ENCODE peak calls at places on chromosomes 12 and 14, in seven cellular contexts. X is heart left ventricle, A is thyroid gland, J is cardiac fibroblast, V is progenitor cell of endocrine pancreas, Q is GM10248, O is endothelial cell. R is an unnamed sample.

GRCh38 chr14:91732859-91733477 is 1.1 kb upstream of the CATSPERB start:
- DNase-seq in X (no peak), A (no peak), J (no peak), V (no peak), Q (no peak), O (no peak), R (no peak)

GRCh38 chr14:64200170-64200569 is 94.0 kb downstream of the ESR2 start:
- DNase-seq in X (peak), A (peak), J (peak), V (no peak), Q (no peak), O (no peak), R (no peak)

GRCh38 chr12:56593909-56594621 is 36.1 kb downstream of the BAZ2A start:
- DNase-seq in X (no peak), A (peak), J (peak), V (peak), Q (peak), O (peak), R (peak)

GRCh38 chr14:32940066-32940651 is 1.5 kb downstream of the NPAS3 start:
- DNase-seq in X (no peak), A (no peak), J (peak), V (no peak), Q (no peak), O (peak), R (no peak)

GRCh38 chr12:80033457-80033856 is 65.9 kb upstream of the OTOGL start:
- DNase-seq in X (no peak), A (no peak), J (peak), V (no peak), Q (no peak), O (no peak), R (no peak)

GRCh38 chr12:107503851-107504502 is 181.6 kb upstream of the PWP1 start:
- DNase-seq in X (no peak), A (no peak), J (no peak), V (no peak), Q (no peak), O (no peak), R (no peak)

GRCh38 chr14:64891173-64891838 is 11.6 kb upstream of the SPTB start:
- DNase-seq in X (no peak), A (no peak), J (no peak), V (no peak), Q (no peak), O (no peak), R (no peak)

GRCh38 chr14:96394047-96394815 is 2.3 kb downstream of the AK7 start:
- DNase-seq in X (no peak), A (no peak), J (no peak), V (no peak), Q (no peak), O (no peak), R (no peak)

GRCh38 chr12:62919827-62920226 is 15.1 kb downstream of the PPM1H start:
- DNase-seq in X (no peak), A (no peak), J (peak), V (no peak), Q (no peak), O (no peak), R (no peak)

GRCh38 chr14:56813143-56813551 is 2.9 kb upstream of the OTX2 start:
- DNase-seq in X (no peak), A (no peak), J (no peak), V (no peak), Q (no peak), O (no peak), R (no peak)

GRCh38 chr12:7374423-7375144 is 69.4 kb downstream of the CD163L1 start:
- DNase-seq in X (no peak), A (peak), J (no peak), V (no peak), Q (peak), O (peak), R (no peak)

GRCh38 chr14:74619672-74620131 is 7.7 kb upstream of the LTBP2 start:
- DNase-seq in X (peak), A (peak), J (peak), V (no peak), Q (no peak), O (no peak), R (no peak)

GRCh38 chr12:130555628-130556485 is 160.2 kb downstream of the RIMBP2 start:
- DNase-seq in X (no peak), A (no peak), J (no peak), V (no peak), Q (no peak), O (no peak), R (no peak)

GRCh38 chr14:92651793-92652382 is 96.5 kb downstream of the LGMN start:
- DNase-seq in X (peak), A (no peak), J (no peak), V (no peak), Q (peak), O (no peak), R (peak)

GRCh38 chr14:43258396-43258795 is 1248.7 kb downstream of the FSCB start:
- DNase-seq in X (no peak), A (no peak), J (no peak), V (no peak), Q (no peak), O (no peak), R (no peak)

GRCh38 chr12:19643635-19644034 is 204.3 kb downstream of the AEBP2 start:
- DNase-seq in X (no peak), A (peak), J (peak), V (no peak), Q (no peak), O (peak), R (no peak)

GRCh38 chr14:92755495-92755894 is 7.1 kb upstream of the LGMN start:
- DNase-seq in X (no peak), A (no peak), J (peak), V (no peak), Q (no peak), O (no peak), R (no peak)

GRCh38 chr12:32270818-32271710 is 128.3 kb upstream of the FGD4 start:
- DNase-seq in X (no peak), A (no peak), J (peak), V (no peak), Q (no peak), O (peak), R (no peak)

GRCh38 chr12:26621932-26622331 is 211.1 kb downstream of the ITPR2 start:
- DNase-seq in X (no peak), A (no peak), J (no peak), V (no peak), Q (no peak), O (no peak), R (no peak)

GRCh38 chr12:109329003-109329402 is 18.7 kb upstream of the MYO1H start:
- DNase-seq in X (no peak), A (no peak), J (no peak), V (no peak), Q (no peak), O (no peak), R (no peak)

GRCh38 chr12:116892318-116892717 is 11.1 kb upstream of the HRK start:
- DNase-seq in X (no peak), A (no peak), J (no peak), V (no peak), Q (no peak), O (no peak), R (no peak)

GRCh38 chr14:65277580-65278270 is 134.8 kb upstream of the FUT8 start:
- DNase-seq in X (no peak), A (no peak), J (no peak), V (no peak), Q (no peak), O (no peak), R (no peak)

GRCh38 chr12:123602651-123603195 is 824 bp downstream of the DDX55 start:
- DNase-seq in X (no peak), A (no peak), J (peak), V (no peak), Q (peak), O (no peak), R (no peak)

GRCh38 chr12:44653886-44654527 is 222.1 kb downstream of the NELL2 start:
- DNase-seq in X (no peak), A (no peak), J (no peak), V (no peak), Q (no peak), O (no peak), R (no peak)

GRCh38 chr14:31465113-31465512 is 7.8 kb upstream of the DTD2 start:
- DNase-seq in X (no peak), A (no peak), J (peak), V (no peak), Q (no peak), O (no peak), R (no peak)

GRCh38 chr14:101194356-101195308 is 291.1 kb upstream of the RTL1 start:
- DNase-seq in X (no peak), A (no peak), J (no peak), V (no peak), Q (no peak), O (no peak), R (peak)

GRCh38 chr12:98653866-98654493 is 8.9 kb downstream of the APAF1 start:
- DNase-seq in X (no peak), A (no peak), J (peak), V (no peak), Q (peak), O (no peak), R (no peak)

GRCh38 chr14:70563417-70563816 is 28.6 kb upstream of the ADAM20 start:
- DNase-seq in X (no peak), A (no peak), J (no peak), V (no peak), Q (no peak), O (no peak), R (no peak)

GRCh38 chr14:70571139-70571538 is 29.3 kb downstream of the MED6 start:
- DNase-seq in X (no peak), A (no peak), J (no peak), V (no peak), Q (no peak), O (no peak), R (no peak)

GRCh38 chr14:70573050-70573449 is 27.4 kb downstream of the MED6 start:
- DNase-seq in X (no peak), A (no peak), J (no peak), V (no peak), Q (no peak), O (no peak), R (no peak)

GRCh38 chr14:70563869-70564268 is 29.1 kb upstream of the ADAM20 start:
- DNase-seq in X (peak), A (no peak), J (no peak), V (no peak), Q (no peak), O (no peak), R (no peak)

DNA sequence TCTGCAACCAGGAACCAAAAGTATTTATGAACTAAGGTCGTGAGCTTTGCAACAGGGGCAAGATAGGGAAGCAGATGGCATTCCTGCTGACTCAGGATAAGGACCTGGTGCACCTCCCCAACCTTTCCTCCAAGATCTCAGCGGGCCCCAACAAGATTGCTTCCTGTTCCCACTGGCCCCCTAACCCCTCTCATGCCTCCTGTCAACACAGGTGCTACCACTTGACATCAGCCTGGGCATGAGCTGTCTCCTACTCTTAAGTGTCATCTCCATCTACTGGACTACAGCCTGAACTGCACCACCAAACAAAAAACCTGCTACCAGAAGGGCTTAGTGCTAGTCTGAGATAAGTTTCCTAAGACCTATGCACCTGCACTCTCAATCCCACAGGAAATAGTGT is 32.7 kb downstream of the MED6 start:
- DNase-seq in X (no peak), A (no peak), J (peak), V (no peak), Q (peak), O (peak), R (no peak)
- TF ChIP-seq CTCF in X (peak), A (no peak), J (peak), V (peak), Q (peak), O (peak), R (no peak)

GRCh38 chr12:65119063-65119462 is 2.0 kb downstream of the WIF1 start:
- DNase-seq in X (no peak), A (no peak), J (no peak), V (no peak), Q (no peak), O (no peak), R (no peak)

GRCh38 chr12:65122661-65123060 is 1.6 kb upstream of the WIF1 start:
- DNase-seq in X (no peak), A (no peak), J (no peak), V (no peak), Q (no peak), O (no peak), R (no peak)

GRCh38 chr12:65121956-65122469 is 908 bp upstream of the WIF1 start:
- DNase-seq in X (no peak), A (no peak), J (no peak), V (no peak), Q (no peak), O (no peak), R (no peak)

GRCh38 chr12:65123435-65124063 is 2.4 kb upstream of the WIF1 start:
- DNase-seq in X (no peak), A (no peak), J (peak), V (no peak), Q (peak), O (peak), R (no peak)

DNA sequence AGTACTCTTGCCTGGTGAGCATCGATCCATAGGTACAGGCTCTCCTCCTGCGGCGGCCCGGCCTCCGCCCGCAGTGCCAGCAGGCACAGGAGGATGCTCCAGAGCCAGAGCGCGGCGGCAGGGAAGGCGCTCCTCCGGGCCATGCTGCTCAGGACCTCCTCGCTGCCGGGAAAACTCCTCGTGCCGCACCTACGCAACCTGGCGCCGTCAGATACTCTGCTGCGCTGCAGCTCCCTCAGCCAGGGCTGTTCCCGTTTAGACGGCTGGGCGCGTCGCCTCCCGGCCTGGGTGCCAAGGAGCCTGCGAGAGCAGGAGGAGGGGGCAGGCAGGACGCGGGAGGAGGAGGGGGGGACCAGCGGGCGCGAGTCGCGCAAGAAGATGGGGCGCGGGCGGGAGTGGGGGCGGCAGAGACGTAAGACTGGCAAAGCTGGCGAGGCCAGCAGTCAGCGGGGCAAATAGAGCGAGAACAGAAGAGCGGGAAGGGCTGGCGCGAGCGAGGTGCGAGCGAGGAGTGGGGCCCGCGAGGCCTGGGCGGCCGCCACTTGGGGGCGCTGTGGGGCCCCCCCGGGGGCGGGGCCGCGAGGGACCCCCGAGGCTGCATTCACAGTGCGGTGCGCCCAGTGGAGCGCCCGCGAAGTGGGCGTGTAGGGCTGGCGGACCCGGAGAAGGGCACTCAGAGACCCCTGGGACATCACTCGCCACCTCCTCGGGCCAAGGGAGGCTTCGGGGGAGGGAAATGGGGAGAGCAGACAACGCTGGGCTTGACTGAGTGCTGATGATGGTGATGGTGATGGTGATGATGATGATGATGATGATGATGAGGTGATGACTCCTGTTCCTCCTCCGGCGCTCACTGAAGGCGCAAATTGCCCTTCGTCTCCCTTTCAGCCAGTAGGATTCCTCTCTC is at the start of gene WIF1:
- DNase-seq in X (no peak), A (peak), J (peak), V (peak), Q (peak), O (peak), R (no peak)
- TF ChIP-seq CTCF in X (peak), A (no peak), J (no peak), V (peak), Q (peak), O (peak), R (peak)

GRCh38 chr14:89936654-89937185 is 17.8 kb downstream of the EFCAB11 start:
- DNase-seq in X (no peak), A (no peak), J (no peak), V (no peak), Q (no peak), O (no peak), R (no peak)
- TF ChIP-seq CTCF in X (no peak), A (no peak), J (peak), V (no peak), Q (no peak), O (no peak), R (no peak)

GRCh38 chr12:22986997-22987396 is 362.0 kb downstream of the ETNK1 start:
- DNase-seq in X (no peak), A (no peak), J (no peak), V (no peak), Q (no peak), O (no peak), R (no peak)

GRCh38 chr12:22978962-22979361 is 354.0 kb downstream of the ETNK1 start:
- DNase-seq in X (no peak), A (no peak), J (peak), V (no peak), Q (no peak), O (no peak), R (no peak)

GRCh38 chr12:22979854-22980253 is 354.9 kb downstream of the ETNK1 start:
- DNase-seq in X (no peak), A (no peak), J (no peak), V (no peak), Q (no peak), O (no peak), R (no peak)

GRCh38 chr12:22982635-22983034 is 357.7 kb downstream of the ETNK1 start:
- DNase-seq in X (no peak), A (no peak), J (no peak), V (no peak), Q (no peak), O (no peak), R (no peak)

GRCh38 chr12:22981711-22982110 is 356.7 kb downstream of the ETNK1 start:
- DNase-seq in X (no peak), A (no peak), J (peak), V (no peak), Q (no peak), O (no peak), R (no peak)
- TF ChIP-seq CTCF in X (peak), A (no peak), J (no peak), V (no peak), Q (no peak), O (no peak), R (no peak)

GRCh38 chr12:111173391-111174282 is 195.3 kb downstream of the PHETA1 start:
- DNase-seq in X (no peak), A (peak), J (no peak), V (no peak), Q (no peak), O (no peak), R (no peak)

GRCh38 chr12:111175404-111175803 is 193.5 kb downstream of the PHETA1 start:
- DNase-seq in X (no peak), A (no peak), J (no peak), V (no peak), Q (no peak), O (no peak), R (no peak)

GRCh38 chr12:111171334-111171733 is 197.6 kb downstream of the PHETA1 start:
- DNase-seq in X (no peak), A (no peak), J (no peak), V (no peak), Q (no peak), O (no peak), R (no peak)

GRCh38 chr12:111171832-111172231 is 197.1 kb downstream of the PHETA1 start:
- DNase-seq in X (no peak), A (no peak), J (no peak), V (no peak), Q (no peak), O (no peak), R (no peak)

GRCh38 chr12:111174283-111175108 is 194.4 kb downstream of the PHETA1 start:
- DNase-seq in X (no peak), A (no peak), J (no peak), V (no peak), Q (peak), O (no peak), R (no peak)
- TF ChIP-seq CTCF in X (peak), A (no peak), J (peak), V (peak), Q (peak), O (no peak), R (no peak)

GRCh38 chr12:94706250-94706661 is 55.9 kb upstream of the TMCC3 start:
- DNase-seq in X (no peak), A (no peak), J (no peak), V (no peak), Q (no peak), O (no peak), R (no peak)

GRCh38 chr12:94714378-94714777 is 64.0 kb upstream of the TMCC3 start:
- DNase-seq in X (no peak), A (no peak), J (peak), V (no peak), Q (no peak), O (no peak), R (no peak)

GRCh38 chr12:94707892-94708291 is 57.5 kb upstream of the TMCC3 start:
- DNase-seq in X (peak), A (peak), J (peak), V (no peak), Q (no peak), O (no peak), R (no peak)

GRCh38 chr12:94712852-94713545 is 62.6 kb upstream of the TMCC3 start:
- DNase-seq in X (no peak), A (no peak), J (no peak), V (no peak), Q (no peak), O (no peak), R (no peak)

GRCh38 chr12:94710933-94711332 is 60.6 kb upstream of the TMCC3 start:
- DNase-seq in X (no peak), A (peak), J (no peak), V (no peak), Q (peak), O (peak), R (no peak)
- TF ChIP-seq CTCF in X (peak), A (peak), J (peak), V (peak), Q (no peak), O (peak), R (peak)

GRCh38 chr14:59511916-59512530 is 27.7 kb downstream of the JKAMP start:
- DNase-seq in X (no peak), A (peak), J (peak), V (peak), Q (peak), O (peak), R (no peak)
- TF ChIP-seq CTCF in X (peak), A (peak), J (peak), V (peak), Q (peak), O (peak), R (peak)